ENCODE peak calls at places on chromosomes 16 and 17, in five cellular contexts. L, X, B, Z and T are unnamed samples.

GRCh38 chr16:648071-648785 is 937 bp upstream of the WDR90 start:
- DNase-seq in L (no peak), X (peak), B (no peak), Z (no peak), T (peak)

GRCh38 chr17:40608061-40608581 is 39.5 kb downstream of the SMARCE1 start:
- DNase-seq in Z (no peak), B (no peak), L (no peak), X (no peak), T (no peak)

GRCh38 chr17:42166196-42166763 is 11.5 kb upstream of the RAB5C start:
- DNase-seq in L (no peak), X (no peak), B (no peak), Z (no peak), T (no peak)

GRCh38 chr17:68356520-68356919 is 65.2 kb downstream of the ARSG start:
- DNase-seq in Z (peak), B (no peak), L (no peak), X (no peak), T (no peak)

GRCh38 chr16:25235991-25236390 is 19.2 kb downstream of the AQP8 start:
- DNase-seq in B (no peak), Z (no peak), L (no peak), X (no peak), T (no peak)

GRCh38 chr17:57559634-57560387 is 185.3 kb downstream of the CCDC182 start:
- DNase-seq in B (no peak), X (peak), L (no peak), Z (no peak), T (no peak)

GRCh38 chr16:89507219-89507833 is 877 bp upstream of the SPG7 start:
- DNase-seq in B (no peak), L (no peak), Z (no peak), X (no peak), T (no peak)

GRCh38 chr17:28372945-28373274 is 1.4 kb downstream of the SARM1 start:
- DNase-seq in Z (no peak), X (peak), L (no peak), B (no peak), T (no peak)

GRCh38 chr17:6755731-6756184 is at the start of gene XAF1:
- DNase-seq in L (no peak), B (no peak), Z (peak), X (no peak), T (no peak)

GRCh38 chr16:4392382-4393242 is 21.0 kb downstream of the VASN start:
- DNase-seq in B (no peak), X (peak), Z (no peak), L (peak), T (no peak)

GRCh38 chr16:76583466-76583865 is 306.3 kb downstream of the CNTNAP4 start:
- DNase-seq in Z (no peak), B (no peak), L (no peak), X (peak), T (no peak)

GRCh38 chr16:75433732-75434413 is 570 bp upstream of the CFDP1 start:
- DNase-seq in Z (no peak), L (peak), X (peak), B (peak), T (peak)
- TF ChIP-seq TAF1 in Z (peak), L (peak), X (no peak), B (peak), T (peak)

GRCh38 chr16:57834936-57835335 is 32.6 kb upstream of the KIFC3 start:
- DNase-seq in X (no peak), L (no peak), B (no peak), Z (no peak), T (no peak)
- TF ChIP-seq TAF1 in X (no peak), L (no peak), B (no peak), Z (no peak), T (no peak)

GRCh38 chr17:79628861-79629547 is 18.2 kb upstream of the RBFOX3 start:
- DNase-seq in L (no peak), Z (no peak), X (peak), B (no peak), T (no peak)

GRCh38 chr17:79631640-79632431 is 21.0 kb upstream of the RBFOX3 start:
- DNase-seq in L (no peak), Z (no peak), X (peak), B (no peak), T (no peak)

GRCh38 chr17:79629548-79630049 is 18.7 kb upstream of the RBFOX3 start:
- DNase-seq in L (no peak), B (no peak), Z (no peak), X (no peak), T (no peak)

GRCh38 chr17:79630821-79631639 is 20.2 kb upstream of the RBFOX3 start:
- DNase-seq in B (no peak), X (peak), L (no peak), Z (no peak), T (no peak)

DNA sequence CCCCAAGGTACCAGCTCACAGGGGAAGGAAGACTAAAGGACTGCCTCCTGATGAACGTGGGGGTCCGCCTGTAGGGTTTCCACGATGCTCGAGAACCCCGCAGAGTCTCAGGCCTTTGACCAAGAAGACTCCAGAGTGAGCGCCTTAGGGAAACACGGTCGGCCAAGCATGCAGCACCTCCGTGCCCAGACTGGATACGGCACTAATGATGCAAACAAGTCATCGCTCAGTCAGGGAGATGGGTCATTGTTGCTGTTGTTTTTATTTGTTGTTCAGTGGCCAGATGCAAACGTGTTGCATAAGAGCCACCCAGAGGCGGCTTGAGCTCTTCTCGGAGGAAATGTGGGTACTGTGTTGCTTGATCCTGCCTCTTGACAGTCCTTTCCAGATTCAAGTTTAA is 19.3 kb upstream of the RBFOX3 start:
- DNase-seq in B (no peak), X (peak), Z (no peak), L (no peak), T (no peak)
- TF ChIP-seq TAF1 in B (no peak), X (no peak), Z (no peak), L (no peak), T (no peak)

GRCh38 chr17:47839071-47839470 is 2.0 kb downstream of the SCRN2 start:
- DNase-seq in B (no peak), X (no peak), L (no peak), Z (no peak), T (no peak)
- TF ChIP-seq TAF1 in B (no peak), X (no peak), L (no peak), Z (no peak), T (no peak)

GRCh38 chr17:66580601-66581385 is 254.1 kb upstream of the CACNG5 start:
- DNase-seq in X (peak), Z (no peak), B (peak), L (no peak), T (no peak)

GRCh38 chr17:66576473-66576872 is 258.4 kb upstream of the CACNG5 start:
- DNase-seq in L (no peak), Z (no peak), X (no peak), B (no peak), T (no peak)

GRCh38 chr17:66577041-66577440 is 257.9 kb upstream of the CACNG5 start:
- DNase-seq in B (no peak), Z (no peak), X (no peak), L (no peak), T (no peak)

GRCh38 chr17:66580178-66580577 is 254.7 kb upstream of the CACNG5 start:
- DNase-seq in X (no peak), B (no peak), L (no peak), Z (no peak), T (no peak)

DNA sequence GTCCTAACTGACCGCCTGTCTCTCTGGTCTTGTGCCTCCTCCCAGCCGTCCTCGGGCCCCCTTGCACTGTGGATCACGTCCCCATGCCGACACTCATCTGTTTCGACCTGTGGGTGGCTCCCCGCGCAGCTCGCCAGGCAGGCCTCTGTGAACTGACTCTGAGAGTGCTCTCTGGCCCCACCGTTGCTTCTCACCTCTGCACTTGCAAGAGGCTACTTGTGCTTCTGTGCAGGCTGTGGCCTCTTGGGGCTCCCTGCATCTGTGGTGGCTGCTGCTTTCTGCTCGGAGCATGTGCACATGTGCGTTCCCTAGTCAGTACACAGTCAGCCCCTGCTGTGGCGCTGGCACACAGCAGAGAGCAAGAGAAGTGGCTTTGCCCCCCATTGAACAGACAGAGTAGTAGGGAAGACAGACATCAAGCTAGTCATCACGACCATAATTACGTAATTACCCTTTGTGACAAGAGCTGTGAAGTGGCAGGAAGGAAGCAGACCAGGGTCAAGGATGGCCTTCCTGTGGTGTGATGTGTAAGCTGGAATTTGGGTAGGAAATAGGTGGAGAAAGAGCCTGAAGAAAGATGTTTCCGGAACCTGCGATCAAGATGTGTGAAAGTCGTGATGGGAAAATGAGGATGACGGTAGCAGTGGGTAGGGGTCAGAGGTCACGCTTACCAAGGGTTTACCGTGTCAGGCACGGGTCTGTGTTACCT is 256.0 kb upstream of the CACNG5 start:
- DNase-seq in X (no peak), L (no peak), B (no peak), Z (no peak), T (no peak)
- TF ChIP-seq TAF1 in X (no peak), L (no peak), B (no peak), Z (no peak), T (no peak)

GRCh38 chr17:74215332-74215727 is 2.0 kb downstream of the TTYH2 start:
- DNase-seq in X (no peak), B (no peak), L (no peak), Z (no peak), T (no peak)
- TF ChIP-seq TAF1 in X (no peak), B (no peak), L (no peak), Z (no peak), T (no peak)